ENCODE peak calls at places on chromosomes 7 and 10, in nine cellular contexts. T, W, J, C, D, N, Y, V and O are unnamed samples.
A peak's percentile ranks its signal among the peaks of the same experiment; 100 is the strongest.

GRCh38 chr10:126425473-126426065 is 37.3 kb upstream of the ADAM12 start:
- DNase-seq in T (no peak), W (no peak), J (no peak), C (no peak), D (no peak), N (no peak), Y (no peak), V (no peak), O (no peak)

GRCh38 chr7:1679966-1680730 is 10.1 kb downstream of the ELFN1 start:
- DNase-seq in T (peak; percentile 47), W (no peak), J (peak; percentile 8), C (no peak), D (peak; percentile 20), N (no peak), Y (peak; percentile 36), V (no peak), O (no peak)

GRCh38 chr10:115030483-115031200 is 62.5 kb upstream of the ATRNL1 start:
- DNase-seq in T (no peak), W (no peak), J (no peak), C (no peak), D (peak; percentile 55), N (no peak), Y (no peak), V (no peak), O (no peak)

GRCh38 chr7:21507627-21508343 is 35.1 kb upstream of the DNAH11 start:
- DNase-seq in T (no peak), W (peak; percentile 55), J (peak; percentile 51), C (peak; percentile 18), D (peak; percentile 19), N (peak; percentile 84), Y (peak; percentile 57), V (peak; percentile 4), O (no peak)

GRCh38 chr7:45457591-45457990 is 116.6 kb upstream of the ADCY1 start:
- DNase-seq in T (no peak), W (no peak), J (no peak), C (no peak), D (peak; percentile 44), N (no peak), Y (no peak), V (no peak), O (peak; percentile 5)

GRCh38 chr10:1454428-1454827 is 282.9 kb downstream of the ADARB2 start:
- DNase-seq in T (no peak), W (no peak), J (no peak), C (no peak), D (no peak), N (no peak), Y (no peak), V (no peak), O (no peak)

GRCh38 chr10:17009228-17009700 is 120.3 kb downstream of the CUBN start:
- DNase-seq in T (no peak), W (no peak), J (no peak), C (no peak), D (no peak), N (no peak), Y (no peak), V (no peak), O (no peak)

GRCh38 chr10:88493676-88494483 is 89.2 kb downstream of the RNLS start:
- DNase-seq in T (no peak), W (no peak), J (no peak), C (no peak), D (no peak), N (no peak), Y (no peak), V (no peak), O (no peak)

GRCh38 chr7:6221340-6222319 is 50.8 kb downstream of the CYTH3 start:
- DNase-seq in T (no peak), W (no peak), J (no peak), C (no peak), D (no peak), N (no peak), Y (no peak), V (no peak), O (no peak)

GRCh38 chr7:159024280-159024951 is 120.3 kb downstream of the VIPR2 start:
- DNase-seq in T (peak; percentile 43), W (peak; percentile 3), J (no peak), C (no peak), D (no peak), N (no peak), Y (peak; percentile 56), V (no peak), O (no peak)

GRCh38 chr7:88927-89921 is 103.1 kb upstream of the FAM20C start:
- DNase-seq in T (no peak), W (no peak), J (peak; percentile 51), C (no peak), D (no peak), N (no peak), Y (peak; percentile 88), V (no peak), O (peak; percentile 74)
- TF ChIP-seq POLR2AphosphoS5 in T (no peak), W (no peak), J (peak; percentile 35), C (no peak), D (peak; percentile 80), N (no peak), Y (no peak), V (no peak), O (peak; percentile 46)

GRCh38 chr10:104246981-104247380 is 7.7 kb upstream of the GSTO1 start:
- DNase-seq in T (no peak), W (no peak), J (no peak), C (no peak), D (no peak), N (no peak), Y (no peak), V (no peak), O (no peak)

GRCh38 chr10:104243567-104243966 is 11.1 kb upstream of the GSTO1 start:
- DNase-seq in T (no peak), W (no peak), J (no peak), C (no peak), D (no peak), N (no peak), Y (no peak), V (no peak), O (no peak)

GRCh38 chr10:104240078-104240477 is 7.9 kb upstream of the CFAP43 start:
- DNase-seq in T (no peak), W (no peak), J (no peak), C (no peak), D (no peak), N (no peak), Y (no peak), V (no peak), O (no peak)

GRCh38 chr10:104245066-104245632 is 9.5 kb upstream of the GSTO1 start:
- DNase-seq in T (no peak), W (no peak), J (no peak), C (no peak), D (no peak), N (no peak), Y (no peak), V (no peak), O (peak; percentile 68)

GRCh38 chr10:104242545-104242944 is 10.4 kb upstream of the CFAP43 start:
- DNase-seq in T (no peak), W (no peak), J (no peak), C (no peak), D (no peak), N (no peak), Y (no peak), V (no peak), O (no peak)
- H3K4me3 ChIP-seq in T (no peak overlapping the region), W (no peak overlapping the region), J (no peak overlapping the region), C (no peak overlapping the region), D (no peak overlapping the region), N (no peak overlapping the region), Y (no peak overlapping the region), V (no peak overlapping the region), O (no peak overlapping the region)

GRCh38 chr7:114663502-114663901 is 248.9 kb downstream of the FOXP2 start:
- DNase-seq in T (no peak), W (peak; percentile 8), J (no peak), C (no peak), D (no peak), N (peak; percentile 44), Y (no peak), V (peak; percentile 46), O (no peak)

GRCh38 chr7:114658188-114658587 is 243.6 kb downstream of the FOXP2 start:
- DNase-seq in T (no peak), W (no peak), J (no peak), C (no peak), D (no peak), N (no peak), Y (no peak), V (no peak), O (no peak)

GRCh38 chr7:114659409-114659808 is 244.8 kb downstream of the FOXP2 start:
- DNase-seq in T (no peak), W (no peak), J (no peak), C (no peak), D (no peak), N (no peak), Y (no peak), V (no peak), O (no peak)

GRCh38 chr7:114662002-114662677 is 247.5 kb downstream of the FOXP2 start:
- DNase-seq in T (no peak), W (no peak), J (no peak), C (no peak), D (no peak), N (no peak), Y (no peak), V (no peak), O (no peak)

DNA sequence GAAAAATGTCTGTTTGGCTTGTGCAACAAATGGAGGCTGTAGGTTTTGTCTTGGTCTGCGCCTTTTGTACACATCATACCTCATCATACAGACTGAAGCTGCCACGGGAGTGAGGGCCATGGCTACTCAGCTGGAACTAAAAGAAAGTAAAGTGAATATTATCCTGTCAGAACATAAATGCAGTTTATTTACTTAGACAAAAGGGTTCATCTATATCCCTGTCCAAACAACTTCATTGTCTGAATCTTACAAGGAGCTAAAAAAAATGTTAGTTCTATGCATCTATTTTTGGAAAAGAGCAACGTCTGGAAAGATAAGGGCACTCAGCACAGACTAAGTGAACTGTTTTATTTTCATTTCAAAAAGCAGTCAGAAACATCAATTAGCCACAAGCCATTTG is 245.4 kb downstream of the FOXP2 start:
- DNase-seq in T (no peak), W (no peak), J (no peak), C (no peak), D (no peak), N (no peak), Y (no peak), V (no peak), O (no peak)
- TF ChIP-seq POLR2AphosphoS5 in T (no peak), W (no peak), J (no peak), C (no peak), D (no peak), N (no peak), Y (no peak), V (no peak), O (no peak)

GRCh38 chr10:84196083-84196482 is 1.7 kb downstream of the CDHR1 start:
- DNase-seq in T (no peak), W (peak; percentile 76), J (no peak), C (no peak), D (no peak), N (no peak), Y (peak; percentile 9), V (no peak), O (no peak)

GRCh38 chr10:84193327-84193726 is 1.0 kb upstream of the CDHR1 start:
- DNase-seq in T (no peak), W (no peak), J (no peak), C (no peak), D (no peak), N (no peak), Y (peak; percentile 36), V (no peak), O (no peak)

GRCh38 chr10:84195044-84195830 is 900 bp downstream of the CDHR1 start:
- DNase-seq in T (no peak), W (peak; percentile 19), J (no peak), C (no peak), D (peak; percentile 47), N (no peak), Y (peak; percentile 38), V (no peak), O (peak; percentile 75)

GRCh38 chr10:84193846-84194423 is 402 bp upstream of the CDHR1 start:
- DNase-seq in T (no peak), W (peak; percentile 5), J (no peak), C (no peak), D (no peak), N (no peak), Y (peak; percentile 33), V (no peak), O (no peak)

GRCh38 chr10:84194424-84195043 is at the start of gene CDHR1:
- DNase-seq in T (no peak), W (peak; percentile 72), J (no peak), C (no peak), D (peak; percentile 86), N (peak; percentile 85), Y (peak; percentile 60), V (no peak), O (peak; percentile 89)
- H3K4me3 ChIP-seq in T (peak within 1 kb of the TSS; percentile 70), W (peak within 1 kb of the TSS; percentile 38), J (peak within 1 kb of the TSS; percentile 50), C (peak within 1 kb of the TSS; percentile 33), D (peak within 1 kb of the TSS; percentile 47), N (peak within 1 kb of the TSS; percentile 78), Y (peak within 1 kb of the TSS; percentile 43), V (no peak within 1 kb of the TSS), O (peak within 1 kb of the TSS; percentile 35)